ENCODE peak calls at places on chromosomes 2 and 18, in seven cellular contexts. One of them, this sample, is unnamed.

GRCh38 chr2:174964404-174964803 is 40.8 kb downstream of the CHN1 start:
- DNase-seq in neuronal stem cell: peak; percentile 58
- DNase-seq in trophoblast cell: no peak
- DNase-seq in H9: no peak
- DNase-seq in mesenchymal stem cell: no peak
- DNase-seq in mesendoderm: peak; percentile 76
- DNase-seq in H1: no peak
- DNase-seq in this sample: no peak

GRCh38 chr2:149112713-149113112 is 74.2 kb downstream of the LYPD6B start:
- DNase-seq in neuronal stem cell: no peak
- DNase-seq in trophoblast cell: no peak
- DNase-seq in H9: no peak
- DNase-seq in mesenchymal stem cell: no peak
- DNase-seq in mesendoderm: no peak
- DNase-seq in H1: no peak
- DNase-seq in this sample: no peak

GRCh38 chr2:210360412-210360811 is 45.4 kb upstream of the MYL1 start:
- DNase-seq in neuronal stem cell: no peak
- DNase-seq in trophoblast cell: no peak
- DNase-seq in H9: no peak
- DNase-seq in mesenchymal stem cell: no peak
- DNase-seq in mesendoderm: no peak
- DNase-seq in H1: no peak
- DNase-seq in this sample: no peak

GRCh38 chr2:45700407-45701013 is 49.0 kb downstream of the PRKCE start:
- DNase-seq in neuronal stem cell: no peak
- DNase-seq in trophoblast cell: no peak
- DNase-seq in H9: no peak
- DNase-seq in mesenchymal stem cell: no peak
- DNase-seq in mesendoderm: no peak
- DNase-seq in H1: no peak
- DNase-seq in this sample: no peak

GRCh38 chr2:137638932-137639331 is 325.3 kb upstream of the HNMT start:
- DNase-seq in neuronal stem cell: no peak
- DNase-seq in trophoblast cell: no peak
- DNase-seq in H9: peak; percentile 59
- DNase-seq in mesenchymal stem cell: no peak
- DNase-seq in mesendoderm: peak; percentile 59
- DNase-seq in H1: no peak
- DNase-seq in this sample: no peak

GRCh38 chr2:164014068-164014577 is 278.3 kb upstream of the FIGN start:
- DNase-seq in neuronal stem cell: no peak
- DNase-seq in trophoblast cell: no peak
- DNase-seq in H9: no peak
- DNase-seq in mesenchymal stem cell: no peak
- DNase-seq in mesendoderm: no peak
- DNase-seq in H1: no peak
- DNase-seq in this sample: no peak

GRCh38 chr18:9100796-9101195 is 1.7 kb upstream of the NDUFV2 start:
- DNase-seq in neuronal stem cell: no peak
- DNase-seq in trophoblast cell: peak; percentile 91
- DNase-seq in H9: no peak
- DNase-seq in mesenchymal stem cell: no peak
- DNase-seq in mesendoderm: no peak
- DNase-seq in H1: no peak
- DNase-seq in this sample: no peak

GRCh38 chr2:37838541-37839167 is 86.4 kb upstream of the RMDN2 start:
- DNase-seq in neuronal stem cell: no peak
- DNase-seq in trophoblast cell: peak; percentile 50
- DNase-seq in H9: no peak
- DNase-seq in mesenchymal stem cell: no peak
- DNase-seq in mesendoderm: peak; percentile 63
- DNase-seq in H1: no peak
- DNase-seq in this sample: no peak

GRCh38 chr2:215912299-215912842 is 101.0 kb downstream of the MREG start:
- DNase-seq in neuronal stem cell: no peak
- DNase-seq in trophoblast cell: peak; percentile 20
- DNase-seq in H9: no peak
- DNase-seq in mesenchymal stem cell: no peak
- DNase-seq in mesendoderm: no peak
- DNase-seq in H1: no peak
- DNase-seq in this sample: no peak

GRCh38 chr2:113276906-113277425 is 1.8 kb downstream of the PAX8 start:
- DNase-seq in neuronal stem cell: peak; percentile 48
- DNase-seq in trophoblast cell: no peak
- DNase-seq in H9: peak; percentile 51
- DNase-seq in mesenchymal stem cell: no peak
- DNase-seq in mesendoderm: peak; percentile 24
- DNase-seq in H1: peak; percentile 88
- DNase-seq in this sample: no peak

GRCh38 chr2:145350011-145350410 is 830.1 kb upstream of the ZEB2 start:
- DNase-seq in neuronal stem cell: no peak
- DNase-seq in trophoblast cell: no peak
- DNase-seq in H9: no peak
- DNase-seq in mesenchymal stem cell: peak; percentile 47
- DNase-seq in mesendoderm: no peak
- DNase-seq in H1: no peak
- DNase-seq in this sample: peak; percentile 81

GRCh38 chr18:34729740-34730338 is 19.7 kb downstream of the DTNA start:
- DNase-seq in neuronal stem cell: no peak
- DNase-seq in trophoblast cell: no peak
- DNase-seq in H9: no peak
- DNase-seq in mesenchymal stem cell: peak; percentile 18
- DNase-seq in mesendoderm: peak; percentile 64
- DNase-seq in H1: no peak
- DNase-seq in this sample: no peak

GRCh38 chr2:64751286-64752260 is 97.9 kb upstream of the SERTAD2 start:
- DNase-seq in neuronal stem cell: no peak
- DNase-seq in trophoblast cell: peak; percentile 99
- DNase-seq in H9: no peak
- DNase-seq in mesenchymal stem cell: peak; percentile 100
- DNase-seq in mesendoderm: peak; percentile 46
- DNase-seq in H1: peak; percentile 93
- DNase-seq in this sample: peak; percentile 49

GRCh38 chr18:77160515-77160914 is 27.9 kb upstream of the MBP start:
- DNase-seq in neuronal stem cell: no peak
- DNase-seq in trophoblast cell: no peak
- DNase-seq in H9: no peak
- DNase-seq in mesenchymal stem cell: no peak
- DNase-seq in mesendoderm: peak; percentile 68
- DNase-seq in H1: no peak
- DNase-seq in this sample: no peak

GRCh38 chr2:155111070-155111469 is 412.6 kb downstream of the KCNJ3 start:
- DNase-seq in neuronal stem cell: no peak
- DNase-seq in trophoblast cell: no peak
- DNase-seq in H9: no peak
- DNase-seq in mesenchymal stem cell: no peak
- DNase-seq in mesendoderm: no peak
- DNase-seq in H1: no peak
- DNase-seq in this sample: no peak

GRCh38 chr2:133819906-133820305 is 251.6 kb upstream of the NCKAP5 start:
- DNase-seq in neuronal stem cell: no peak
- DNase-seq in trophoblast cell: no peak
- DNase-seq in H9: no peak
- DNase-seq in mesenchymal stem cell: no peak
- DNase-seq in mesendoderm: no peak
- DNase-seq in H1: no peak
- DNase-seq in this sample: no peak

GRCh38 chr18:46343940-46344372 is 239.8 kb downstream of the HAUS1 start:
- DNase-seq in neuronal stem cell: no peak
- DNase-seq in trophoblast cell: no peak
- DNase-seq in H9: peak; percentile 67
- DNase-seq in mesenchymal stem cell: no peak
- DNase-seq in mesendoderm: peak; percentile 47
- DNase-seq in H1: peak; percentile 61
- DNase-seq in this sample: no peak

GRCh38 chr2:145724499-145724898 is 1204.6 kb upstream of the ZEB2 start:
- DNase-seq in neuronal stem cell: no peak
- DNase-seq in trophoblast cell: no peak
- DNase-seq in H9: no peak
- DNase-seq in mesenchymal stem cell: peak; percentile 7
- DNase-seq in mesendoderm: no peak
- DNase-seq in H1: no peak
- DNase-seq in this sample: no peak

GRCh38 chr2:120779781-120780283 is 44.2 kb downstream of the GLI2 start:
- DNase-seq in neuronal stem cell: no peak
- DNase-seq in trophoblast cell: peak; percentile 27
- DNase-seq in H9: no peak
- DNase-seq in mesenchymal stem cell: peak; percentile 93
- DNase-seq in mesendoderm: peak; percentile 95
- DNase-seq in H1: no peak
- DNase-seq in this sample: peak; percentile 93

GRCh38 chr18:8426401-8426800 is 182.8 kb upstream of the RAB12 start:
- DNase-seq in neuronal stem cell: no peak
- DNase-seq in trophoblast cell: peak; percentile 33
- DNase-seq in H9: peak; percentile 79
- DNase-seq in mesenchymal stem cell: no peak
- DNase-seq in mesendoderm: peak; percentile 66
- DNase-seq in H1: peak; percentile 89
- DNase-seq in this sample: no peak

GRCh38 chr2:73172963-73173362 is 29.4 kb upstream of the NOTO start:
- DNase-seq in neuronal stem cell: no peak
- DNase-seq in trophoblast cell: peak; percentile 13
- DNase-seq in H9: no peak
- DNase-seq in mesenchymal stem cell: no peak
- DNase-seq in mesendoderm: no peak
- DNase-seq in H1: no peak
- DNase-seq in this sample: peak; percentile 69

GRCh38 chr18:4284528-4284927 is 170.6 kb downstream of the DLGAP1 start:
- DNase-seq in neuronal stem cell: no peak
- DNase-seq in trophoblast cell: no peak
- DNase-seq in H9: no peak
- DNase-seq in mesenchymal stem cell: no peak
- DNase-seq in mesendoderm: peak; percentile 11
- DNase-seq in H1: no peak
- DNase-seq in this sample: no peak

GRCh38 chr18:58638446-58638845 is 9.6 kb upstream of the ALPK2 start:
- DNase-seq in neuronal stem cell: no peak
- DNase-seq in trophoblast cell: peak; percentile 10
- DNase-seq in H9: no peak
- DNase-seq in mesenchymal stem cell: no peak
- DNase-seq in mesendoderm: no peak
- DNase-seq in H1: no peak
- DNase-seq in this sample: no peak

GRCh38 chr2:72211359-72211758 is 63.7 kb upstream of the CYP26B1 start:
- DNase-seq in neuronal stem cell: no peak
- DNase-seq in trophoblast cell: no peak
- DNase-seq in H9: no peak
- DNase-seq in mesenchymal stem cell: no peak
- DNase-seq in mesendoderm: no peak
- DNase-seq in H1: no peak
- DNase-seq in this sample: no peak

GRCh38 chr2:85728883-85729824 is 24.6 kb upstream of the ATOH8 start:
- DNase-seq in neuronal stem cell: peak; percentile 81
- DNase-seq in trophoblast cell: peak; percentile 95
- DNase-seq in H9: peak; percentile 90
- DNase-seq in mesenchymal stem cell: peak; percentile 82
- DNase-seq in mesendoderm: peak; percentile 84
- DNase-seq in H1: peak; percentile 95
- DNase-seq in this sample: peak; percentile 72

GRCh38 chr18:58097127-58097906 is 53.3 kb downstream of the NEDD4L start:
- DNase-seq in neuronal stem cell: no peak
- DNase-seq in trophoblast cell: peak; percentile 26
- DNase-seq in H9: no peak
- DNase-seq in mesenchymal stem cell: no peak
- DNase-seq in mesendoderm: peak; percentile 74
- DNase-seq in H1: no peak
- DNase-seq in this sample: peak; percentile 37

GRCh38 chr2:61538920-61539559 is 884 bp upstream of the XPO1 start:
- DNase-seq in neuronal stem cell: peak; percentile 6
- DNase-seq in trophoblast cell: peak; percentile 25
- DNase-seq in H9: peak; percentile 49
- DNase-seq in mesenchymal stem cell: peak; percentile 34
- DNase-seq in mesendoderm: peak; percentile 69
- DNase-seq in H1: no peak
- DNase-seq in this sample: peak; percentile 10

GRCh38 chr18:11064106-11064505 is 85.3 kb downstream of the PIEZO2 start:
- DNase-seq in neuronal stem cell: no peak
- DNase-seq in trophoblast cell: no peak
- DNase-seq in H9: no peak
- DNase-seq in mesenchymal stem cell: peak; percentile 60
- DNase-seq in mesendoderm: no peak
- DNase-seq in H1: no peak
- DNase-seq in this sample: peak; percentile 65

GRCh38 chr2:24181849-24182248 is 7.0 kb downstream of the FAM228A start:
- DNase-seq in neuronal stem cell: no peak
- DNase-seq in trophoblast cell: no peak
- DNase-seq in H9: no peak
- DNase-seq in mesenchymal stem cell: no peak
- DNase-seq in mesendoderm: no peak
- DNase-seq in H1: no peak
- DNase-seq in this sample: no peak

GRCh38 chr2:227152093-227152766 is 11.8 kb downstream of the COL4A4 start:
- DNase-seq in neuronal stem cell: no peak
- DNase-seq in trophoblast cell: no peak
- DNase-seq in H9: no peak
- DNase-seq in mesenchymal stem cell: no peak
- DNase-seq in mesendoderm: no peak
- DNase-seq in H1: no peak
- DNase-seq in this sample: no peak
- H2AK5ac ChIP-seq in neuronal stem cell: no peak overlapping the region
- H2AK5ac ChIP-seq in trophoblast cell: no peak overlapping the region
- H2AK5ac ChIP-seq in H9: no peak overlapping the region
- H2AK5ac ChIP-seq in mesenchymal stem cell: no peak overlapping the region
- H2AK5ac ChIP-seq in mesendoderm: no peak overlapping the region
- H2AK5ac ChIP-seq in H1: no peak overlapping the region
- H2AK5ac ChIP-seq in this sample: no peak overlapping the region

GRCh38 chr18:43010611-43011010 is 104.9 kb downstream of the RIT2 start:
- DNase-seq in neuronal stem cell: no peak
- DNase-seq in trophoblast cell: no peak
- DNase-seq in H9: no peak
- DNase-seq in mesenchymal stem cell: no peak
- DNase-seq in mesendoderm: no peak
- DNase-seq in H1: no peak
- DNase-seq in this sample: no peak
- H2AK5ac ChIP-seq in neuronal stem cell: no peak overlapping the region
- H2AK5ac ChIP-seq in trophoblast cell: no peak overlapping the region
- H2AK5ac ChIP-seq in H9: no peak overlapping the region
- H2AK5ac ChIP-seq in mesenchymal stem cell: no peak overlapping the region
- H2AK5ac ChIP-seq in mesendoderm: no peak overlapping the region
- H2AK5ac ChIP-seq in H1: no peak overlapping the region
- H2AK5ac ChIP-seq in this sample: no peak overlapping the region

DNA sequence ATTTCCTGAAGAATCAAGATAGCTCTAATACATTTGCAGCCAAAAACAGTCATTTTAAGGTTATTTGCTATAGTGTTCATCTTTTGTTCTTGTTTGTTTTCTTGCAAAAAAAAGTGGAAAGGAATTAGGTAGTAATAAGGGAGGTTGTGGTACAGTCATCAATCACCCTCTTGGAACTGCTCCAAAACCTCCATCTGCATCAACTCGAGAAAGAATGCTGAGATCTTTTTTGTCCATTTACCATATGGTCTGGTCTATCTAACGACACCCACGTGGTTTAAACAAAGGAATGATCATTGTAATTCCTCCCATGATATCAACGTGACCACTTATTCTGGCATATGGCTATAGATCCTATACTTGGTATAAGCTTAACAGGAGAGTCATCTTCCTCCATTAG is 1025.2 kb upstream of the NXPH2 start:
- DNase-seq in neuronal stem cell: no peak
- DNase-seq in trophoblast cell: no peak
- DNase-seq in H9: no peak
- DNase-seq in mesenchymal stem cell: no peak
- DNase-seq in mesendoderm: no peak
- DNase-seq in H1: no peak
- DNase-seq in this sample: no peak
- H2AK5ac ChIP-seq in neuronal stem cell: no peak overlapping the region
- H2AK5ac ChIP-seq in trophoblast cell: no peak overlapping the region
- H2AK5ac ChIP-seq in H9: no peak overlapping the region
- H2AK5ac ChIP-seq in mesenchymal stem cell: no peak overlapping the region
- H2AK5ac ChIP-seq in mesendoderm: no peak overlapping the region
- H2AK5ac ChIP-seq in H1: no peak overlapping the region
- H2AK5ac ChIP-seq in this sample: no peak overlapping the region

GRCh38 chr2:101114268-101114783 is 36.9 kb downstream of the TBC1D8 start:
- DNase-seq in neuronal stem cell: no peak
- DNase-seq in trophoblast cell: no peak
- DNase-seq in H9: no peak
- DNase-seq in mesenchymal stem cell: no peak
- DNase-seq in mesendoderm: no peak
- DNase-seq in H1: no peak
- DNase-seq in this sample: no peak
- H2AK5ac ChIP-seq in neuronal stem cell: no peak overlapping the region
- H2AK5ac ChIP-seq in trophoblast cell: no peak overlapping the region
- H2AK5ac ChIP-seq in H9: no peak overlapping the region
- H2AK5ac ChIP-seq in mesenchymal stem cell: no peak overlapping the region
- H2AK5ac ChIP-seq in mesendoderm: no peak overlapping the region
- H2AK5ac ChIP-seq in H1: no peak overlapping the region
- H2AK5ac ChIP-seq in this sample: no peak overlapping the region

This sample was measured in IMR-90.